ENCODE peak calls at places on chromosomes 16 and 17, in four cellular contexts. One of them, this sample, is unnamed.

GRCh38 chr17:11682646-11683045 is 84.4 kb downstream of the DNAH9 start:
- DNase-seq in K562: no peak
- DNase-seq in HFF-Myc: no peak
- DNase-seq in mesothelial cell of epicardium: no peak
- DNase-seq in this sample: no peak

GRCh38 chr17:77325537-77325825 is 184.7 kb downstream of the SEC14L1 start:
- DNase-seq in mesothelial cell of epicardium: no peak
- DNase-seq in HFF-Myc: no peak
- DNase-seq in K562: no peak
- DNase-seq in this sample: no peak

GRCh38 chr17:77748436-77748835 is 210.1 kb upstream of the TNRC6C start:
- DNase-seq in K562: no peak
- DNase-seq in mesothelial cell of epicardium: no peak
- DNase-seq in HFF-Myc: no peak
- DNase-seq in this sample: no peak

GRCh38 chr16:70694088-70694487 is 8.2 kb upstream of the MTSS2 start:
- DNase-seq in HFF-Myc: peak; percentile 77
- DNase-seq in mesothelial cell of epicardium: no peak
- DNase-seq in K562: no peak
- DNase-seq in this sample: peak; percentile 55

GRCh38 chr17:82021728-82022309 is 859 bp downstream of the CENPX start:
- DNase-seq in HFF-Myc: no peak
- DNase-seq in K562: peak; percentile 60
- DNase-seq in mesothelial cell of epicardium: no peak
- DNase-seq in this sample: no peak

GRCh38 chr17:78130439-78131101 is at the start of gene TMC8:
- DNase-seq in K562: no peak
- DNase-seq in HFF-Myc: no peak
- DNase-seq in mesothelial cell of epicardium: no peak
- DNase-seq in this sample: no peak

GRCh38 chr16:56357765-56358322 is 67.5 kb downstream of the AMFR start:
- DNase-seq in mesothelial cell of epicardium: no peak
- DNase-seq in K562: no peak
- DNase-seq in HFF-Myc: no peak
- DNase-seq in this sample: no peak

GRCh38 chr16:89052824-89053724 is 40.6 kb upstream of the ACSF3 start:
- DNase-seq in mesothelial cell of epicardium: no peak
- DNase-seq in HFF-Myc: no peak
- DNase-seq in K562: peak; percentile 76
- DNase-seq in this sample: no peak

GRCh38 chr17:49646391-49647255 is 31.3 kb downstream of the SPOP start:
- DNase-seq in K562: no peak
- DNase-seq in mesothelial cell of epicardium: no peak
- DNase-seq in HFF-Myc: peak; percentile 14
- DNase-seq in this sample: peak; percentile 29

GRCh38 chr17:40378966-40379365 is 14.4 kb upstream of the GJD3 start:
- DNase-seq in mesothelial cell of epicardium: no peak
- DNase-seq in K562: no peak
- DNase-seq in HFF-Myc: no peak
- DNase-seq in this sample: no peak
- TF ChIP-seq CTCF in mesothelial cell of epicardium: no peak
- TF ChIP-seq CTCF in K562: no peak
- TF ChIP-seq CTCF in HFF-Myc: no peak
- TF ChIP-seq CTCF in this sample: no peak

DNA sequence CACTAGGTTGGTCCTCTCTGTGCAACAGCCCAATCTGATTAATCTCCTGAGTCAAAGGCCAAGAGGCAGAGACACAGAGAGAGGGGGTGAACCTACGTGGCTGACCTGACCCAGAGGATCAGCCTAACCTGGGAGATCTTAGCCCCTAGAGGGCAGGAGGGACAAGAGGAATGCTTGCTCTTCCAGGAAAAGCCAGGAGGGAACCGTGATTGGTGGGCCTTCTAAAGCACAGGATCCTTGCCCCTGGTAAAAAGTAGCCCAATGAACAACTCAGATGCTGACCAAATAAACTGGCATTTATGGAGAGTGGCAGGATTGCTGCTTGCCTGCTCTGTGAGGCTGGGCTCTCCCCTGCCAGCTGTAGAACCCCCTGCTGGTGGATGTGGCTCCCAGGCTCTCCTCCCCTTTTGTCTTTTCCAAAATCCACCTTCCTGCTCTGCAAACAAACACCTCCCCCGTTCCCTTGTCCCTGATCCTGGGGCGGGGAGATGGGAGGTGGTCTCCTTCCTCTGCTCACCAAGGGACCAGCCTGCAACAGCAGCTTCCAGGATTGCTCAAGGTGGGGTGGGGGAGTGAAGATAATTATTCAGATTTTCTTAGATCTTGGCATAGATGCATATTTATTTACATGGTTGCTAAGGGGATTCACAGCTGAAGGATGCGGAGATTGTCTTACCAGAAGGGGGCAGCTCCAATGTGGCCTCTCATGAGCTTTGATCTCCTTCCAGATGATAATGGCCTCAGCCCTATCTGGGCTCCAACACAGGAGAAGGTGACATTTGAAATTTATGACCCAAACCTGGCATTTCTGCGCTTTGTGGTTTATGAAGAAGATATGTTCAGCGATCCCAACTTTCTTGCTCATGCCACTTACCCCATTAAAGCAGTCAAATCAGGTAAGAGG is 71.9 kb downstream of the SDR42E1 start:
- DNase-seq in K562: no peak
- DNase-seq in HFF-Myc: no peak
- DNase-seq in mesothelial cell of epicardium: no peak
- DNase-seq in this sample: no peak
- TF ChIP-seq CTCF in K562: peak; percentile 36
- TF ChIP-seq CTCF in HFF-Myc: no peak
- TF ChIP-seq CTCF in mesothelial cell of epicardium: no peak
- TF ChIP-seq CTCF in this sample: peak; percentile 1

DNA sequence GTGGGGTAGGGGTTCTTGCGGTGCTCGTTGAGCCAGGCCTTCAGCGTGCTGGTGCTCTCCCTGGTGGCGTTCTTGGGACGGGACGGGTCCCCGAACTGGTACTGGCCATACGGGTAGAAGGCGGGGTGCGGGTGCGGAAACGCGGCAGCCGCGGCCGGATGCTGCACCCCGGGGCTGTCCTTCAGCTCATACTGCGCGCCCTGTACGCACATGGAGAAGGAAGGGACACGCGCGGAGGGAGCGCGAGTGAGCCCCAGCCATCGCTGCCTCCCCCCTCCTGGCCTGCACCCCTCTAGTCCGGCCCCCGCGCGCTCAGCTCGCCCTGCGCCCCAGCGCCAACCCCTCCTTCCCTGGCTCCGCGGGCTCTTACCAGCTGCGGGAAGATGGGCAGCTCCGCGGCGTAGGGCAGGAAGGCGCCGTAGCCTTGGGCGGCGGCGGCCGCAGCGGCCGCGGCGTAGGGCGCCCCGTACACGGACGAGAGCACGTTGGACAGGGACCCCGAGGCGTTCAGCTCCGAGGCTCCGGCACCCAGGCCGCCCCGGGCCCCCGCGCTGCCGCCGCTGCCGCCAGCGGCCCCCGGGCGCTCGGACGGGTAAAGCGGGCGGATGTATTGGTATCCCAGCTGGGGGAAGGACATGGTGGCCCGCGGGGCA is 1.0 kb downstream of the IRX3 start:
- DNase-seq in K562: no peak
- DNase-seq in HFF-Myc: no peak
- DNase-seq in mesothelial cell of epicardium: no peak
- DNase-seq in this sample: no peak
- TF ChIP-seq CTCF in K562: no peak
- TF ChIP-seq CTCF in HFF-Myc: no peak
- TF ChIP-seq CTCF in mesothelial cell of epicardium: no peak
- TF ChIP-seq CTCF in this sample: no peak

GRCh38 chr16:68724797-68725196 is 12.3 kb upstream of the CDH1 start:
- DNase-seq in mesothelial cell of epicardium: no peak
- DNase-seq in HFF-Myc: no peak
- DNase-seq in K562: peak; percentile 67
- DNase-seq in this sample: no peak
- TF ChIP-seq CTCF in mesothelial cell of epicardium: no peak
- TF ChIP-seq CTCF in HFF-Myc: no peak
- TF ChIP-seq CTCF in K562: no peak
- TF ChIP-seq CTCF in this sample: no peak

GRCh38 chr16:50592996-50593395 is 44.8 kb downstream of the NKD1 start:
- DNase-seq in mesothelial cell of epicardium: no peak
- DNase-seq in HFF-Myc: no peak
- DNase-seq in K562: no peak
- DNase-seq in this sample: no peak

GRCh38 chr16:50593410-50594139 is 45.4 kb downstream of the NKD1 start:
- DNase-seq in K562: peak; percentile 27
- DNase-seq in mesothelial cell of epicardium: no peak
- DNase-seq in HFF-Myc: no peak
- DNase-seq in this sample: no peak

GRCh38 chr16:50595854-50596253 is 47.7 kb downstream of the NKD1 start:
- DNase-seq in mesothelial cell of epicardium: no peak
- DNase-seq in HFF-Myc: no peak
- DNase-seq in K562: no peak
- DNase-seq in this sample: no peak

GRCh38 chr16:50596762-50597450 is 48.7 kb downstream of the NKD1 start:
- DNase-seq in K562: no peak
- DNase-seq in mesothelial cell of epicardium: no peak
- DNase-seq in HFF-Myc: no peak
- DNase-seq in this sample: no peak

DNA sequence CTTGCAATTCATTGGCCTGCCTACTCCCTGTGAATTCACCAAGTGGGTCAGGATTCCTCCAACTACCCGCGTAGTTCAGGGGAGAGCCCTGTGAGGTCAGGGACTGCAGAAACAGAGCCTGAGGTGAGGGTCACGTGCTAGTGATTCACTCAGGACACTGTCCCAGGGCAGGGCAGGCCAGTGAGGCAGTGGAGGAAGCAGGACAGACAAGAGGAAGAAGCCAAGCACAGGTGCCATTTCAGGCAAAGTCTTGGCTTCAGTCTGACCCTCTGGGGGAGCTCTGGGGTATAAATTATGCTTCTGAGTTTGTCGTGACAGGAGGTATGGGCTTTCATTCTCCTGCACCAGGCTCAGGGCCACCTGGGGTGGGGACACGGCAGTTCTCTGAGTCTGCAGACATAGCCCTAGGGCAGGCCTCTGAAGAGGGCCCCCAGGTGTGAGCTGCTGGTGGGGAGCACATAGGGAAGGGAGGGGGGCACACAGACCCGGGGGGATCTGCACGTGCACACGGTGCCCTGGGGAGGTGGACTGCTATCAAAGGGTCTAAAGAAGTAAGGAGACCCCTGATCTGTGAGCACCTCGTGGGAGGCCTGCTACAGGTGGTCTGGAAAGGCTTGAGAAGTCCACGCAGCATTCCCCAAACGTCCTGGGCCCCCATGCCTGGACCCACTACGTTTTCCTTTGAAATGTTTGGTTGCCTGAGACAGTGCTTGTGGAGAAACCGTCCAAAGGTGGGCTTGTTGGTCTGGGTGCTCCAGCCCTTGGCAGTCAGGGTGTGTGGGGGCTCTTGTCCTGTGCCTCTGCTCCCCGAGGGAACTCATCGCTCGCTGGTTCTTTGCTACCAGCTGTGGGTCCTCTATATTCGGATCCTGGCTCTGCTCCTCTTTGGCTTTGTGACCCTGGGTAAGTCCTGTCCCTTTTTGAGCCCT is 46.4 kb downstream of the NKD1 start:
- DNase-seq in K562: no peak
- DNase-seq in HFF-Myc: no peak
- DNase-seq in mesothelial cell of epicardium: no peak
- DNase-seq in this sample: no peak
- TF ChIP-seq CTCF in K562: no peak
- TF ChIP-seq CTCF in HFF-Myc: no peak
- TF ChIP-seq CTCF in mesothelial cell of epicardium: no peak
- TF ChIP-seq CTCF in this sample: no peak

DNA sequence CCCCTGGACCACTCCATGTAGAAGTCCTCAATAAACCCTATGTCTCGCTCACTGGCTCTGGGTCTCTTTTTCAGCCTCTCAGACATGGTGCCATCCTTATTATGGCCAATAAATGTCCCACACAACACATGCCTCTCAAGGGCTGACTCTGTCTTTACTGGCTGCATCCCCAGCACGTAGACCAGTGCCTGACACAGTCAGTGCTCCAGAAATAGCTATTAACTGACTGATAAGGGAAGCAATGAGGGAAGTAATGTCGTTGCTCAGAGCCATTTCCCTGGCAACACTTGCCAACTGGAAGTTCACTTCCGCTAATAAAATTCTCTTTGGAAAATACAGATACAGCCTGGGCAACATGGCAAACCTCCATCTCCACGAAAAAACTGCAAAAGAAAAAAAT is 19.1 kb upstream of the APOH start:
- DNase-seq in HFF-Myc: no peak
- DNase-seq in mesothelial cell of epicardium: no peak
- DNase-seq in K562: no peak
- DNase-seq in this sample: no peak
- TF ChIP-seq CTCF in HFF-Myc: no peak
- TF ChIP-seq CTCF in mesothelial cell of epicardium: no peak
- TF ChIP-seq CTCF in K562: no peak
- TF ChIP-seq CTCF in this sample: no peak

GRCh38 chr16:9092282-9092962 is 978 bp downstream of the HAPSTR1 start:
- DNase-seq in mesothelial cell of epicardium: peak; percentile 25
- DNase-seq in HFF-Myc: no peak
- DNase-seq in K562: peak; percentile 66
- DNase-seq in this sample: no peak
- TF ChIP-seq CTCF in mesothelial cell of epicardium: no peak
- TF ChIP-seq CTCF in HFF-Myc: no peak
- TF ChIP-seq CTCF in K562: no peak
- TF ChIP-seq CTCF in this sample: no peak

DNA sequence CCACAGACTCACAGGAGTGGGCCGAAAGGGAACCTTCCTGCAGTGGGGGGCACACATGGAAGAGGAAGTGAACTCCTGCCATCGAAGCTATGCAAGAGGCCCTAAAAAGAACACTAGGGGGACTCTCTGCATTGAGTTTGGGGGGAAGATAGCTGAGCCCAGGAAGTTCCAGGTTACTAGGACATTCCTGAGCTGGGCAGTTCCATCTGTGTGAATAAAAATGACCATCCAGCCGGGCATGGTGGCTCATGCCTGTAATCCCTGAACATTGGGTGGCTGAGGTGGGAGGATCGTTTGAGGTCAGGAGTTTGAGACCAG is 211.8 kb downstream of the ZNF423 start:
- DNase-seq in K562: no peak
- DNase-seq in HFF-Myc: no peak
- DNase-seq in mesothelial cell of epicardium: no peak
- DNase-seq in this sample: no peak
- TF ChIP-seq CTCF in K562: no peak
- TF ChIP-seq CTCF in HFF-Myc: peak; percentile 42
- TF ChIP-seq CTCF in mesothelial cell of epicardium: no peak
- TF ChIP-seq CTCF in this sample: peak; percentile 35